ENCODE peak calls at places on chromosomes 7 and 10, in six cellular contexts. One of them, this sample, is unnamed.

GRCh38 chr7:90625562-90625961 is 29.4 kb downstream of the CDK14 start:
- DNase-seq in Panc1: no peak
- DNase-seq in GM12878: no peak
- DNase-seq in HCT116: no peak
- DNase-seq in K562: no peak
- DNase-seq in HepG2: no peak
- DNase-seq in this sample: peak; percentile 49

GRCh38 chr7:104123786-104124185 is 84.0 kb downstream of the ORC5 start:
- DNase-seq in Panc1: no peak
- DNase-seq in GM12878: no peak
- DNase-seq in HCT116: no peak
- DNase-seq in K562: no peak
- DNase-seq in HepG2: no peak
- DNase-seq in this sample: no peak

GRCh38 chr7:139994356-139994755 is 68.4 kb downstream of the PARP12 start:
- DNase-seq in Panc1: no peak
- DNase-seq in GM12878: no peak
- DNase-seq in HCT116: no peak
- DNase-seq in K562: no peak
- DNase-seq in HepG2: no peak
- DNase-seq in this sample: no peak

GRCh38 chr7:158266817-158267736 is 320.5 kb downstream of the PTPRN2 start:
- DNase-seq in Panc1: no peak
- DNase-seq in GM12878: no peak
- DNase-seq in HCT116: no peak
- DNase-seq in K562: no peak
- DNase-seq in HepG2: no peak
- DNase-seq in this sample: no peak

GRCh38 chr10:84510121-84510520 is 181.7 kb downstream of the CCSER2 start:
- DNase-seq in Panc1: no peak
- DNase-seq in GM12878: no peak
- DNase-seq in HCT116: no peak
- DNase-seq in K562: no peak
- DNase-seq in HepG2: no peak
- DNase-seq in this sample: no peak

GRCh38 chr7:76262683-76263402 is 39.6 kb upstream of the HSPB1 start:
- DNase-seq in Panc1: peak; percentile 52
- DNase-seq in GM12878: no peak
- DNase-seq in HCT116: peak; percentile 69
- DNase-seq in K562: peak; percentile 73
- DNase-seq in HepG2: peak; percentile 68
- DNase-seq in this sample: peak; percentile 88

GRCh38 chr10:46549171-46550075 is 7.0 kb downstream of the GPRIN2 start:
- DNase-seq in Panc1: no peak
- DNase-seq in GM12878: no peak
- DNase-seq in HCT116: no peak
- DNase-seq in K562: no peak
- DNase-seq in HepG2: no peak
- DNase-seq in this sample: peak; percentile 41

GRCh38 chr7:49400891-49401550 is 372.4 kb upstream of the VWC2 start:
- DNase-seq in Panc1: no peak
- DNase-seq in GM12878: no peak
- DNase-seq in HCT116: no peak
- DNase-seq in K562: no peak
- DNase-seq in HepG2: no peak
- DNase-seq in this sample: no peak

GRCh38 chr10:78623577-78624215 is 445.1 kb upstream of the ZMIZ1 start:
- DNase-seq in Panc1: peak; percentile 76
- DNase-seq in GM12878: no peak
- DNase-seq in HCT116: peak; percentile 36
- DNase-seq in K562: no peak
- DNase-seq in HepG2: peak; percentile 66
- DNase-seq in this sample: no peak

GRCh38 chr7:136869006-136869961 is 832 bp downstream of the CHRM2 start:
- DNase-seq in Panc1: no peak
- DNase-seq in GM12878: no peak
- DNase-seq in HCT116: no peak
- DNase-seq in K562: no peak
- DNase-seq in HepG2: no peak
- DNase-seq in this sample: peak; percentile 69

GRCh38 chr7:56105508-56105907 is 768 bp downstream of the CHCHD2 start:
- DNase-seq in Panc1: peak; percentile 46
- DNase-seq in GM12878: no peak
- DNase-seq in HCT116: peak; percentile 39
- DNase-seq in K562: no peak
- DNase-seq in HepG2: peak; percentile 73
- DNase-seq in this sample: no peak

GRCh38 chr10:132425029-132425758 is 28.2 kb downstream of the PWWP2B start:
- DNase-seq in Panc1: no peak
- DNase-seq in GM12878: no peak
- DNase-seq in HCT116: no peak
- DNase-seq in K562: no peak
- DNase-seq in HepG2: no peak
- DNase-seq in this sample: no peak

GRCh38 chr10:110504111-110504735 is 6.5 kb downstream of the DUSP5 start:
- DNase-seq in Panc1: no peak
- DNase-seq in GM12878: peak; percentile 93
- DNase-seq in HCT116: no peak
- DNase-seq in K562: peak; percentile 44
- DNase-seq in HepG2: no peak
- DNase-seq in this sample: no peak

GRCh38 chr7:73342645-73343044 is 14.7 kb downstream of the FKBP6 start:
- DNase-seq in Panc1: peak; percentile 28
- DNase-seq in GM12878: no peak
- DNase-seq in HCT116: peak; percentile 29
- DNase-seq in K562: no peak
- DNase-seq in HepG2: peak; percentile 73
- DNase-seq in this sample: peak; percentile 74

GRCh38 chr7:22295402-22296264 is 61.3 kb downstream of the RAPGEF5 start:
- DNase-seq in Panc1: no peak
- DNase-seq in GM12878: no peak
- DNase-seq in HCT116: no peak
- DNase-seq in K562: no peak
- DNase-seq in HepG2: no peak
- DNase-seq in this sample: no peak

GRCh38 chr10:103451091-103451801 is 924 bp downstream of the CALHM2 start:
- DNase-seq in Panc1: no peak
- DNase-seq in GM12878: no peak
- DNase-seq in HCT116: peak; percentile 73
- DNase-seq in K562: peak; percentile 40
- DNase-seq in HepG2: no peak
- DNase-seq in this sample: peak; percentile 85

GRCh38 chr7:30780909-30781308 is 9.7 kb downstream of the MINDY4 start:
- DNase-seq in Panc1: no peak
- DNase-seq in GM12878: no peak
- DNase-seq in HCT116: no peak
- DNase-seq in K562: no peak
- DNase-seq in HepG2: no peak
- DNase-seq in this sample: peak; percentile 48

GRCh38 chr10:48898426-48898825 is 41.2 kb downstream of the LRRC18 start:
- DNase-seq in Panc1: no peak
- DNase-seq in GM12878: no peak
- DNase-seq in HCT116: no peak
- DNase-seq in K562: no peak
- DNase-seq in HepG2: no peak
- DNase-seq in this sample: no peak

GRCh38 chr10:21528452-21529235 is 3.2 kb upstream of the SKIDA1 start:
- DNase-seq in Panc1: no peak
- DNase-seq in GM12878: no peak
- DNase-seq in HCT116: no peak
- DNase-seq in K562: no peak
- DNase-seq in HepG2: no peak
- DNase-seq in this sample: no peak

GRCh38 chr7:18610331-18610948 is 114.9 kb downstream of the HDAC9 start:
- DNase-seq in Panc1: peak; percentile 25
- DNase-seq in GM12878: no peak
- DNase-seq in HCT116: peak; percentile 44
- DNase-seq in K562: no peak
- DNase-seq in HepG2: peak; percentile 27
- DNase-seq in this sample: peak; percentile 11

GRCh38 chr7:82105463-82105862 is 335.6 kb upstream of the HGF start:
- DNase-seq in Panc1: peak; percentile 42
- DNase-seq in GM12878: no peak
- DNase-seq in HCT116: peak; percentile 41
- DNase-seq in K562: no peak
- DNase-seq in HepG2: no peak
- DNase-seq in this sample: no peak

GRCh38 chr7:82109288-82109687 is 334.3 kb downstream of the CACNA2D1 start:
- DNase-seq in Panc1: peak; percentile 15
- DNase-seq in GM12878: no peak
- DNase-seq in HCT116: no peak
- DNase-seq in K562: no peak
- DNase-seq in HepG2: no peak
- DNase-seq in this sample: no peak

GRCh38 chr7:82114237-82114636 is 329.3 kb downstream of the CACNA2D1 start:
- DNase-seq in Panc1: no peak
- DNase-seq in GM12878: no peak
- DNase-seq in HCT116: no peak
- DNase-seq in K562: no peak
- DNase-seq in HepG2: no peak
- DNase-seq in this sample: no peak

DNA sequence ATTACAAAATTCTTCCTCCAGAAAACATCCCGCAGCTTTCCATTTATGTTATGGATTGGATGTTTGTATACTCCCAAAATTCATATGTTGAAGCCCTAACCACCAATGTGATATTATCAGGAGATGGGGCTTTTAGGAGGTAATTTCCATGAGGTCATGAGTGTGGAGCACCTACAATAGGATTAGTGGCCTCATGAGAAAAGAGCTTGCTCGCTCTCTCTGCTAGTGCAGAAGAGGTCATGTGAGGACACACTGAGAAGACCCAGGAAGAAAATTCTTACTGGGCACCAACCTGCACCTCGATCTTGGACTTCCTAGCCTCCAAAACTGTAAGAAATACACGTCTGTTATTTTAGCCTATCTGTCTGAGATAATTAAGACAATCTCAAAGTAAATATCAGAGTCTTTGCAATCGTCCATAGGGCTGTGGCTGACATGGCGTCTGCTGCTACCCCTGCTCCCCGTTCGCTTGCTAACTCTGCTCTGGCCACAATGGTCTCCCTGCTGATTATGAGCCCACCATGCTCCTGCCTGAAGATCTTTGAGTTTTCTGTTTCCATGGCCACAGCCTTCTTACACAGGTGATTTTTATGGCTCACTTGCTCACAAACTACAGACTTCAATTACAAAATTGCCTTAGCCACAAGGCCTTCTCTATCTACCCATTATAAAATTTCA is 333.3 kb downstream of the CACNA2D1 start:
- DNase-seq in Panc1: no peak
- DNase-seq in GM12878: no peak
- DNase-seq in HCT116: no peak
- DNase-seq in K562: no peak
- DNase-seq in HepG2: no peak
- DNase-seq in this sample: no peak
- TF ChIP-seq SIN3A in Panc1: no peak
- TF ChIP-seq SIN3A in GM12878: no peak
- TF ChIP-seq SIN3A in HCT116: no peak
- TF ChIP-seq SIN3A in K562: no peak
- TF ChIP-seq SIN3A in HepG2: no peak
- TF ChIP-seq SIN3A in this sample: no peak

GRCh38 chr7:55086413-55087201 is 67.8 kb downstream of the EGFR start:
- DNase-seq in Panc1: no peak
- DNase-seq in GM12878: peak; percentile 82
- DNase-seq in HCT116: peak; percentile 64
- DNase-seq in K562: no peak
- DNase-seq in HepG2: peak; percentile 72
- DNase-seq in this sample: peak; percentile 57
- TF ChIP-seq SIN3A in Panc1: no peak
- TF ChIP-seq SIN3A in GM12878: peak; percentile 38
- TF ChIP-seq SIN3A in HCT116: peak; percentile 66
- TF ChIP-seq SIN3A in K562: no peak
- TF ChIP-seq SIN3A in HepG2: no peak
- TF ChIP-seq SIN3A in this sample: no peak

GRCh38 chr7:82404647-82405046 is 38.9 kb downstream of the CACNA2D1 start:
- DNase-seq in Panc1: no peak
- DNase-seq in GM12878: no peak
- DNase-seq in HCT116: no peak
- DNase-seq in K562: no peak
- DNase-seq in HepG2: no peak
- DNase-seq in this sample: no peak
- TF ChIP-seq SIN3A in Panc1: no peak
- TF ChIP-seq SIN3A in GM12878: no peak
- TF ChIP-seq SIN3A in HCT116: no peak
- TF ChIP-seq SIN3A in K562: no peak
- TF ChIP-seq SIN3A in HepG2: no peak
- TF ChIP-seq SIN3A in this sample: no peak

GRCh38 chr10:94403823-94404228 is 1.5 kb downstream of the TBC1D12 start:
- DNase-seq in Panc1: no peak
- DNase-seq in GM12878: no peak
- DNase-seq in HCT116: no peak
- DNase-seq in K562: peak; percentile 16
- DNase-seq in HepG2: no peak
- DNase-seq in this sample: peak; percentile 42

GRCh38 chr10:94407668-94408067 is 5.3 kb downstream of the TBC1D12 start:
- DNase-seq in Panc1: no peak
- DNase-seq in GM12878: no peak
- DNase-seq in HCT116: no peak
- DNase-seq in K562: no peak
- DNase-seq in HepG2: peak; percentile 38
- DNase-seq in this sample: no peak

GRCh38 chr10:94402204-94403033 is at the start of gene TBC1D12:
- DNase-seq in Panc1: peak; percentile 92
- DNase-seq in GM12878: peak; percentile 79
- DNase-seq in HCT116: peak; percentile 97
- DNase-seq in K562: peak; percentile 77
- DNase-seq in HepG2: peak; percentile 93
- DNase-seq in this sample: peak; percentile 95

GRCh38 chr10:94405406-94405805 is 3.1 kb downstream of the TBC1D12 start:
- DNase-seq in Panc1: no peak
- DNase-seq in GM12878: no peak
- DNase-seq in HCT116: no peak
- DNase-seq in K562: peak; percentile 17
- DNase-seq in HepG2: no peak
- DNase-seq in this sample: no peak

DNA sequence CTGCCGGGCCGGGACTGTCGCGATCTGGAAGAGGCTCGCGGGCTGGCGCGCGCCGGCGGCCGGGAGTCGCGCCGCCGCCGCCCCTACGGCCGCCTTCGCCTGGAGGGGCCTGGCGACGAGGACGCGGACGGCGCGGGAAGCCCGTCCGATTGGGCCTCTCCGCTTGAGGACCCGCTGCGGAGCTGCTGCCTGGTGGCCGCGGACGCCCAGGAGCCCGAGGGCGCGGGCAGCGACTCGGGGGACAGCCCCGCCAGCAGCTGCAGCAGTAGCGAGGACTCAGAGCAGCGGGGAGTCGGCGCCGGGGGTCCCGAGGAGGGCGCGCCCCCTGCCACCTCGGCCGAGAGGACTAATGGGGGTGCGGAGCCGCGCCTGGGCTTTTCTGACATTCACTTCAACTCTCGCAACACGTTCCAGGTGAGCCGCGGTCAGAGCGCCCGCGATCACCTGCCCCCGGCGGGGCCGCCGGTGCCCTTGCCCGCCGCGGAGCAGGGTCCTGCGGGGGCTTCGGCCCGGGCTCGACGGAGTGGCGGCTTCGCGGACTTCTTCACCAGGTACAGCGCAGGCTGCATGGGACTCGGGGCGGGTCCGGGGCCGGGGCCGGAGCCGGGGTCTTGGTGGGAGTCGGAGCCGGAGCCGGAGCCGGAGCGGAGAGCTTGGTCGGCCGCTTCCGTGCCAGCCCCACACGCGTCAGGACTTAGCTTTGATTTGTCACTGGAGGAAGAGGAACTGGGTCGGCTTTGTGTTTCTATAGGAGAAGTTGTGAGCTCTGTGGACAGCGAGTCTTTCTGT is 887 bp downstream of the TBC1D12 start:
- DNase-seq in Panc1: no peak
- DNase-seq in GM12878: peak; percentile 47
- DNase-seq in HCT116: peak; percentile 52
- DNase-seq in K562: peak; percentile 31
- DNase-seq in HepG2: peak; percentile 76
- DNase-seq in this sample: peak; percentile 82
- TF ChIP-seq SIN3A in Panc1: peak; percentile 58
- TF ChIP-seq SIN3A in GM12878: no peak
- TF ChIP-seq SIN3A in HCT116: peak; percentile 29
- TF ChIP-seq SIN3A in K562: no peak
- TF ChIP-seq SIN3A in HepG2: no peak
- TF ChIP-seq SIN3A in this sample: no peak

This sample was measured in SK-N-SH.